ENCODE peak calls at places on chromosomes 16 and 17, in ten cellular contexts. R is T-helper 17 cell; Z is activated CD4-positive, alpha-beta T cell treated with anti-CD3 and anti-CD28 coated beads, Interleukin-2, amount 50 U/mL, for 1 hour; A is effector memory CD8-positive, alpha-beta T cell; O is stimulated activated effector memory CD8-positive, alpha-beta T cell treated with anti-CD3 and anti-CD28 coated beads, Interleukin-12 subunit alpha, Interleukin-12 subunit beta, amount 100 ng/mL, for 72 hours; U is non-pigmented ciliary epithelial cell; S is Calu3; D is omental fat pad; G is DMS79 treated with DMSO at 0.1 percent for 48 hours; C is HEK293T. L is an unnamed sample.
A peak's percentile ranks its signal among the peaks of the same experiment; 100 is the strongest.

GRCh38 chr17:73191443-73192218 is 1.2 kb upstream of the COG1 start:
- DNase-seq in O (peak; percentile 74), G (peak; percentile 56), U (peak; percentile 35), Z (peak; percentile 68), C (peak; percentile 66), R (peak; percentile 36), S (peak; percentile 68), A (peak; percentile 59), D (peak; percentile 44), L (peak; percentile 65)

GRCh38 chr17:80605326-80606066 is 60.9 kb downstream of the RPTOR start:
- DNase-seq in S (peak; percentile 50), O (peak; percentile 59), R (no peak), Z (peak; percentile 21), U (no peak), G (no peak), D (no peak), C (no peak), A (no peak), L (no peak)

GRCh38 chr16:77223184-77223583 is 24.0 kb downstream of the SYCE1L start:
- DNase-seq in U (no peak), R (no peak), S (no peak), A (no peak), O (peak; percentile 60), D (no peak), G (no peak), C (peak; percentile 58), Z (no peak), L (no peak)

GRCh38 chr17:79831367-79832210 is 7.7 kb downstream of the CBX4 start:
- DNase-seq in D (no peak), Z (no peak), A (no peak), U (no peak), C (no peak), O (no peak), R (no peak), G (no peak), S (peak; percentile 66), L (peak; percentile 70)

GRCh38 chr17:6446516-6447100 is 2.4 kb downstream of the PIMREG start:
- DNase-seq in G (no peak), R (no peak), D (no peak), S (no peak), Z (no peak), A (no peak), C (no peak), U (no peak), O (no peak), L (no peak)

GRCh38 chr17:81295678-81296381 is 723 bp upstream of the SLC38A10 start:
- DNase-seq in U (no peak), S (peak; percentile 80), O (no peak), Z (peak; percentile 51), D (no peak), R (peak; percentile 34), C (peak; percentile 59), G (peak; percentile 30), A (peak; percentile 37), L (peak; percentile 81)

GRCh38 chr17:72458301-72458700 is 337.5 kb downstream of the SOX9 start:
- DNase-seq in U (no peak), A (no peak), O (no peak), G (no peak), Z (no peak), S (no peak), D (no peak), C (no peak), R (no peak), L (no peak)

GRCh38 chr16:57941016-57941656 is 29.8 kb downstream of the CNGB1 start:
- DNase-seq in A (no peak), O (no peak), R (no peak), S (peak; percentile 70), D (peak; percentile 34), U (no peak), G (peak; percentile 43), Z (no peak), C (no peak), L (peak; percentile 84)

GRCh38 chr16:3656491-3657468 is 2.3 kb downstream of the DNASE1 start:
- DNase-seq in U (no peak), G (no peak), C (no peak), S (no peak), R (no peak), A (no peak), O (no peak), Z (no peak), D (no peak), L (peak; percentile 30)

GRCh38 chr16:2298621-2299020 is 30.7 kb upstream of the RNPS1 start:
- DNase-seq in Z (no peak), O (no peak), R (no peak), U (no peak), S (no peak), G (no peak), C (no peak), D (no peak), A (no peak), L (no peak)

GRCh38 chr17:40931311-40931710 is 6.1 kb downstream of the KRT23 start:
- DNase-seq in R (no peak), C (no peak), G (no peak), U (no peak), S (no peak), D (no peak), Z (no peak), O (no peak), A (no peak), L (no peak)

GRCh38 chr17:83151442-83152220 is 72.2 kb downstream of the METRNL start:
- DNase-seq in A (no peak), S (no peak), R (no peak), C (no peak), O (no peak), U (no peak), G (no peak), D (no peak), Z (no peak), L (no peak)

GRCh38 chr17:59399914-59400313 is 68.5 kb downstream of the YPEL2 start:
- DNase-seq in Z (no peak), O (no peak), S (no peak), U (no peak), A (no peak), R (no peak), D (no peak), G (no peak), C (no peak), L (no peak)

GRCh38 chr16:81432899-81433560 is 11.6 kb upstream of the CMIP start:
- DNase-seq in A (no peak), C (no peak), O (no peak), D (no peak), Z (no peak), R (no peak), S (no peak), U (no peak), G (peak; percentile 5), L (no peak)

GRCh38 chr17:74354123-74354522 is 7.5 kb downstream of the BTBD17 start:
- DNase-seq in U (no peak), D (no peak), S (peak; percentile 76), O (peak; percentile 81), A (peak; percentile 56), R (peak; percentile 47), C (no peak), Z (peak; percentile 48), G (no peak), L (no peak)

GRCh38 chr17:43140396-43141332 is 15.5 kb upstream of the BRCA1 start:
- DNase-seq in D (no peak), C (no peak), Z (no peak), A (no peak), R (no peak), S (no peak), U (no peak), G (no peak), O (no peak), L (no peak)

GRCh38 chr17:16977932-16978331 is 6.0 kb upstream of the TNFRSF13B start:
- DNase-seq in O (no peak), U (no peak), D (no peak), G (no peak), S (no peak), R (no peak), A (no peak), Z (no peak), C (no peak), L (no peak)

GRCh38 chr16:84836234-84836647 is 16.5 kb downstream of the CRISPLD2 start:
- DNase-seq in C (no peak), Z (no peak), A (no peak), R (no peak), O (no peak), S (no peak), D (peak; percentile 52), G (no peak), U (peak; percentile 98), L (peak; percentile 50)

GRCh38 chr16:66568355-66568754 is 2.1 kb downstream of the CMTM1 start:
- DNase-seq in Z (no peak), C (no peak), D (no peak), O (no peak), S (no peak), G (no peak), R (no peak), U (no peak), A (no peak), L (no peak)

GRCh38 chr17:51419476-51419875 is 159.1 kb downstream of the UTP18 start:
- DNase-seq in U (no peak), R (no peak), S (peak; percentile 27), A (no peak), D (no peak), G (peak; percentile 29), C (no peak), O (no peak), Z (no peak), L (no peak)

GRCh38 chr16:401468-402348 is at the start of gene DECR2:
- DNase-seq in O (peak; percentile 95), C (peak; percentile 97), S (peak; percentile 97), U (no peak), G (peak; percentile 60), A (peak; percentile 94), D (peak; percentile 98), R (peak; percentile 100), Z (peak; percentile 99), L (peak; percentile 97)

GRCh38 chr17:67413399-67413798 is 36.3 kb downstream of the PITPNC1 start:
- DNase-seq in C (no peak), U (no peak), G (no peak), S (no peak), A (no peak), O (no peak), D (no peak), R (no peak), Z (no peak), L (no peak)

L was measured in lower lobe of right lung.